ENCODE peak calls at places on chromosomes 7 and 10, in seven cellular contexts. F is GM13976, K is epithelial cell of esophagus, R is cardiac muscle cell, G is uterus, I is AG09309, W is osteocyte. D is an unnamed sample.

GRCh38 chr10:6565588-6565987 is 14.5 kb downstream of the PRKCQ start:
- DNase-seq in F (no peak), K (no peak), R (no peak), G (no peak), I (no peak), W (no peak), D (no peak)

GRCh38 chr7:155543011-155543881 is 3.1 kb downstream of the CNPY1 start:
- DNase-seq in F (no peak), K (no peak), R (peak; percentile 47), G (no peak), I (no peak), W (no peak), D (no peak)

GRCh38 chr7:101557978-101558741 is 70.9 kb downstream of the MYL10 start:
- DNase-seq in F (peak; percentile 23), K (no peak), R (no peak), G (peak; percentile 3), I (no peak), W (no peak), D (no peak)

GRCh38 chr10:34869128-34869836 is 54.2 kb upstream of the PARD3 start:
- DNase-seq in F (no peak), K (no peak), R (no peak), G (no peak), I (no peak), W (no peak), D (no peak)

GRCh38 chr10:73159038-73159648 is 8.7 kb downstream of the ECD start:
- DNase-seq in F (peak; percentile 51), K (peak; percentile 50), R (peak; percentile 67), G (peak; percentile 53), I (no peak), W (no peak), D (no peak)

GRCh38 chr10:100303724-100304319 is 17.3 kb upstream of the BLOC1S2 start:
- DNase-seq in F (peak; percentile 53), K (peak; percentile 48), R (peak; percentile 43), G (no peak), I (no peak), W (no peak), D (no peak)

GRCh38 chr7:31776616-31777015 is 89.6 kb downstream of the PPP1R17 start:
- DNase-seq in F (no peak), K (peak; percentile 59), R (peak; percentile 61), G (no peak), I (peak; percentile 13), W (no peak), D (no peak)

GRCh38 chr10:107163904-107164861 is at the start of gene SORCS1:
- DNase-seq in F (peak; percentile 18), K (peak; percentile 21), R (no peak), G (no peak), I (no peak), W (no peak), D (no peak)

GRCh38 chr7:113232885-113233284 is 114.5 kb upstream of the SMIM30 start:
- DNase-seq in F (no peak), K (no peak), R (no peak), G (no peak), I (no peak), W (no peak), D (no peak)

GRCh38 chr7:138579671-138580070 is 119.6 kb downstream of the TRIM24 start:
- DNase-seq in F (no peak), K (no peak), R (no peak), G (no peak), I (no peak), W (no peak), D (no peak)

GRCh38 chr10:112847778-112848177 is 102.3 kb upstream of the TCF7L2 start:
- DNase-seq in F (no peak), K (no peak), R (no peak), G (no peak), I (no peak), W (no peak), D (no peak)

GRCh38 chr7:147813316-147813715 is 777.2 kb upstream of the C7orf33 start:
- DNase-seq in F (no peak), K (no peak), R (no peak), G (no peak), I (no peak), W (no peak), D (no peak)

GRCh38 chr7:143499743-143500348 is 22.2 kb downstream of the TAS2R41 start:
- DNase-seq in F (no peak), K (no peak), R (peak; percentile 33), G (no peak), I (no peak), W (no peak), D (no peak)

GRCh38 chr7:28615091-28615490 is 202.8 kb downstream of the CREB5 start:
- DNase-seq in F (no peak), K (no peak), R (no peak), G (no peak), I (no peak), W (no peak), D (no peak)

GRCh38 chr7:34362621-34363020 is 295.4 kb upstream of the NPSR1 start:
- DNase-seq in F (no peak), K (no peak), R (no peak), G (no peak), I (no peak), W (no peak), D (no peak)

GRCh38 chr7:47080816-47081215 is 501.1 kb downstream of the TNS3 start:
- DNase-seq in F (no peak), K (no peak), R (no peak), G (no peak), I (no peak), W (no peak), D (no peak)

GRCh38 chr7:19899517-19899916 is 126.1 kb upstream of the TMEM196 start:
- DNase-seq in F (no peak), K (peak; percentile 10), R (peak; percentile 37), G (no peak), I (peak; percentile 24), W (no peak), D (no peak)

GRCh38 chr7:45585628-45586027 is 11.5 kb downstream of the ADCY1 start:
- DNase-seq in F (no peak), K (no peak), R (no peak), G (no peak), I (no peak), W (no peak), D (peak; percentile 49)

GRCh38 chr10:920450-920849 is 11.1 kb downstream of the LARP4B start:
- DNase-seq in F (no peak), K (no peak), R (no peak), G (no peak), I (no peak), W (peak; percentile 27), D (no peak)

DNA sequence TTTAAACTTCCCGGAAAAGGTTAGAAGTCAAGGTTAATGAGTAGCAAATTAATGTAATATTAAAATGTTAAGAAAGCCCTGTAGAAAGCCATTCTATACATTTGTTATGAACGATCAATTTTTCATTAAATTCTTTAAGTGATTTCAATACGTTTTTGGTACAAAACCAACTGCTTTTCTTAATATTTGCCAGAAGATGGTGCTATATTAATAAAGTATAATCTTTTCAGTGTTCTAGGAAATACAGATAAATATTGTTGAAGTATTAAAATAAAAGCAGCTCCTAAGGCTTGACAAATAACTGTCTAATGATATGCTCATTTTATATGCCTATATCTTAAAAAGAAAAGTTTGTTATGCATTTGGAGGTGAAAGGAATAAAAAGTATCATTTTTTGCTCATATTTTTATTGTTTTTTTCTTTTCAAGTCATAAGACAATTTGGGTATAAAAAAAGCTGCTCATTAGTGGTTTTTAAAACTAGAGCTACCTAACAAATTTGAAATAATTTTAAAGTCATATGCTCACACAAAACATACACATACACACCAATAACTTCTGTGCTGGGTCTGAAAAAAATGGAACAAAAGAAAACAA is 130.3 kb upstream of the POT1 start:
- DNase-seq in F (peak; percentile 8), K (peak; percentile 25), R (peak; percentile 33), G (no peak), I (no peak), W (no peak), D (no peak)
- TF ChIP-seq CTCF in F (no peak), K (peak; percentile 21), R (peak; percentile 48), G (no peak), I (no peak), W (peak; percentile 65), D (no peak)

DNA sequence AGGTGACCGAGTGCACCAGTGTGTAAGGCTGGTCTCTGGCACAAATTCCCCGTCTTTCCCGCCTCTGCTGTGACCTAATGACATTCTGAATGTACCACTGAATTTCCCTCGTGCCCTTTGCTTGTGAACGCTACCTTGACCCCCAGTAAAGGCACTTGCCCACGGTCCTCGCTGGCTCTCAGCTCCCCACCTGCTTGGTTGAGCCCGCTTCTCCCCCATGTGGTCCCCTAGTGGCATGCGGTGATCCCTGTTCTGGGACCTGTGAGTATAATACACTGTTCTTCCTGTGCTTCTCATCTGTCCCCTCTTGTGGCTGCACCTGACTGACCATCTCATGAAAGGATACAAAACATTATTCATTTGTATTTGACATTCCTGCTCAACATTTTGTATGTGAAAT is 495.7 kb downstream of the INHBA start:
- DNase-seq in F (no peak), K (no peak), R (no peak), G (no peak), I (no peak), W (no peak), D (no peak)
- TF ChIP-seq CTCF in F (no peak), K (no peak), R (no peak), G (no peak), I (no peak), W (no peak), D (no peak)

GRCh38 chr7:151744051-151744580 is 132.8 kb downstream of the PRKAG2 start:
- DNase-seq in F (no peak), K (no peak), R (no peak), G (no peak), I (no peak), W (no peak), D (no peak)

GRCh38 chr7:151745706-151746105 is 131.2 kb downstream of the PRKAG2 start:
- DNase-seq in F (no peak), K (no peak), R (no peak), G (no peak), I (no peak), W (no peak), D (no peak)

GRCh38 chr7:151743481-151743983 is 133.4 kb downstream of the PRKAG2 start:
- DNase-seq in F (no peak), K (no peak), R (no peak), G (no peak), I (no peak), W (no peak), D (no peak)

GRCh38 chr7:151744656-151745055 is 132.3 kb downstream of the PRKAG2 start:
- DNase-seq in F (no peak), K (no peak), R (no peak), G (no peak), I (no peak), W (no peak), D (no peak)

GRCh38 chr7:151745090-151745638 is 131.8 kb downstream of the PRKAG2 start:
- DNase-seq in F (no peak), K (peak; percentile 77), R (peak; percentile 66), G (no peak), I (peak; percentile 74), W (no peak), D (peak; percentile 85)
- TF ChIP-seq CTCF in F (no peak), K (peak; percentile 46), R (peak; percentile 52), G (no peak), I (peak; percentile 65), W (peak; percentile 59), D (peak; percentile 51)

DNA sequence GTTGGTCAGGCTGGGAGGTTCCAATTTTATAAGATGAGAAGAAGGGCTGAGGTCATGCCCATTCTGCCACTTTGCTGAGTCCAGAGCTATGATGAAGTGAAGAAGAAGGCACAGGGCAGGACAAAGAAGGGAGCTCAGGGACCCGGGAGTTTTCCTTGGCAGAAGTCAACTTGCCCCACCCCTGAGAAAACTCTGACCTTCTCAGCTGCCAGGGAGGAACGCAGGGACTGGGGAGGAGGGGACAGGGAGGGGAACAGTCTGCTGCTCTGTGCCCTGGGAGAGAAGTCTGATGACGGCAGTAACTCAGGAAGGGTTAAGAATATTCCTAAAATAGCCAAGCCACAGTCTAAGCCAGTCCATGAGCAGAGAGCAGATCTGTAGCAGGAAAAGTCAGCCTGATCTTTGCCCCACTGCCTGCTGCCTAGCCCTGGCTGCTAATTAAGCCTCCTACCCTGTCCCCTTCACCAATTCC is 11.7 kb downstream of the ADIRF start:
- DNase-seq in F (no peak), K (no peak), R (peak; percentile 30), G (no peak), I (no peak), W (no peak), D (peak; percentile 86)
- TF ChIP-seq CTCF in F (no peak), K (no peak), R (no peak), G (no peak), I (no peak), W (no peak), D (no peak)